ENCODE peak calls at places on chromosomes 2 and 18, in nine cellular contexts. H is neural progenitor cell, G is PC-9, E is mucosa of descending colon, S is thoracic aorta, B is uterus, A is transverse colon, Z is IMR-90, D is left ventricle myocardium inferior. Y is an unnamed sample. For H3K4me1, the result is how much of the 10 kb centered on the place peaks cover.

GRCh38 chr2:25115902-25116301 is 52.5 kb downstream of the POMC start:
- DNase-seq in S (no peak), B (no peak), H (no peak), E (no peak), D (no peak), A (no peak), G (no peak), Z (peak), Y (no peak)

GRCh38 chr18:21740474-21740723 is 193 bp upstream of the MIB1 start:
- DNase-seq in S (no peak), D (peak), A (peak), Z (peak), H (no peak), E (peak), G (peak), B (peak), Y (peak)

GRCh38 chr2:25042321-25043240 is 705 bp downstream of the EFR3B start:
- DNase-seq in S (no peak), Z (peak), E (peak), D (peak), B (no peak), H (peak), A (peak), G (peak), Y (peak)

GRCh38 chr18:68314403-68314802 is 400.5 kb downstream of the TMX3 start:
- DNase-seq in G (no peak), D (no peak), B (no peak), S (no peak), A (no peak), Z (peak), E (no peak), H (no peak), Y (no peak)

GRCh38 chr18:33677891-33678290 is 99.9 kb downstream of the ASXL3 start:
- DNase-seq in S (no peak), H (no peak), E (no peak), D (no peak), A (no peak), Z (no peak), B (no peak), G (no peak), Y (no peak)

GRCh38 chr2:164514491-164514890 is 106.8 kb downstream of the GRB14 start:
- DNase-seq in G (peak), A (no peak), D (no peak), B (no peak), E (no peak), S (no peak), H (no peak), Z (no peak), Y (no peak)

GRCh38 chr2:7880561-7880960 is 801.3 kb upstream of the ID2 start:
- DNase-seq in Z (no peak), H (no peak), S (no peak), G (no peak), A (no peak), D (no peak), B (no peak), E (no peak), Y (no peak)

GRCh38 chr18:51437280-51438271 is 240.1 kb upstream of the MEX3C start:
- DNase-seq in Z (no peak), E (no peak), A (no peak), B (no peak), G (no peak), S (no peak), D (no peak), H (no peak), Y (no peak)

GRCh38 chr2:221518201-221518936 is 53.7 kb downstream of the EPHA4 start:
- DNase-seq in G (peak), D (no peak), S (no peak), H (no peak), B (peak), E (peak), Z (peak), A (no peak), Y (no peak)

GRCh38 chr2:230721712-230722111 is 9.1 kb downstream of the CAB39 start:
- DNase-seq in G (no peak), E (no peak), B (no peak), Z (no peak), H (no peak), S (no peak), D (no peak), A (no peak), Y (no peak)

GRCh38 chr18:41444943-41445342 is 510.1 kb upstream of the PIK3C3 start:
- DNase-seq in B (no peak), S (no peak), Z (no peak), E (no peak), G (no peak), D (no peak), H (no peak), A (no peak), Y (no peak)

GRCh38 chr2:46510596-46511177 is 31.3 kb downstream of the TMEM247 start:
- DNase-seq in G (no peak), Z (no peak), S (no peak), E (no peak), D (no peak), B (no peak), A (no peak), H (no peak), Y (no peak)

GRCh38 chr2:46508312-46508711 is 28.9 kb downstream of the TMEM247 start:
- DNase-seq in A (no peak), E (no peak), Z (no peak), H (no peak), B (no peak), D (no peak), S (no peak), G (no peak), Y (no peak)

GRCh38 chr2:46509804-46510203 is 30.4 kb downstream of the TMEM247 start:
- DNase-seq in S (no peak), D (no peak), A (no peak), B (no peak), H (no peak), Z (no peak), E (no peak), G (no peak), Y (no peak)

GRCh38 chr2:46506131-46506706 is 26.9 kb downstream of the TMEM247 start:
- DNase-seq in B (no peak), Z (no peak), D (no peak), E (no peak), S (no peak), H (no peak), A (no peak), G (no peak), Y (no peak)

DNA sequence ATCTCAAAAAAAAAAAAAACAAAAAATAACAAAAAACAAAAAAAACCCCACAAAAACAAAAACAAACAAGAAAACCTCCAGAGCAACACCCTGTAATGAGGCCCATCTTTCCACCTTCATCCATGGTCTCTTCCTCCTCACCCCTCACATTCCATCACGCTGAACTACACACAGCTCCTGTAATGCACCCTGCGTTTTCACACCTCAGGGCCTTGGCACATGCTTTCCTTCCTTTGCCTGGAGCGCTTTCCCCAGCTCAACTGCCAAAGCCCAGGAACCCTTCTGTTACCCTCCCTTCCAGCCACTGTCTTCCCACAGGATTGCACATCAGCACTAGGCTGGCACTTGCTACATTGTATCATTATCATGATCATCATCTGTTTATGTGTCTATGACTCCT is 29.4 kb downstream of the TMEM247 start:
- DNase-seq in G (no peak), E (no peak), B (no peak), S (no peak), D (no peak), A (no peak), H (no peak), Z (no peak), Y (no peak)
- TF ChIP-seq CTCF in G (no peak), E (no peak), B (no peak), S (no peak), D (no peak), A (no peak), H (no peak), Z (no peak), Y (no peak)

GRCh38 chr2:200699310-200699709 is 112.4 kb upstream of the BZW1 start:
- DNase-seq in G (no peak), Z (no peak), H (no peak), D (no peak), S (no peak), A (no peak), E (no peak), B (no peak), Y (no peak)
- H3K4me3 ChIP-seq in G (no peak), Z (no peak), H (no peak), D (no peak), S (no peak), A (no peak), E (no peak), B (no peak), Y (no peak)

DNA sequence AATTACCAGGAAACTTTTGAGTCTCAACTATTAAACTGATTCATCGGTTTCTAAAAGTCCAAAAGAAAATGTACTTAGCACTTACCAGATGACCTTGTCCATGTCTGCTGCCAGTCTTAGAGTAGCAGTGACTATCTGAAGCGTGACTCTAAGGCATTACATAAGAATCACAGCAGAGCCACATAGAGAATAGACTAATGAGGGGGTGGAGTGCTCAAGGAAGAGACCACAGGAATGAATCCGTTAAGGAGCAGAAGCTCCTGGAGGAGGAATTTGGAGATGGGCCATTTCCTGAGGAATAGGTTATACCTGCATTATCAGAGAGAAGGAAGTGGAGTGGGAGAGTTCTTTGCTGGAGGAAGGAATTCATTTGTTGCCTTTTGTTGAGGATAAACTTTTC is 116.0 kb downstream of the MAP3K20 start:
- DNase-seq in S (no peak), D (no peak), G (peak), Z (peak), H (peak), A (no peak), B (no peak), E (no peak), Y (no peak)
- H3K4me1 ChIP-seq in S (under half), D (half or more), G (under half), Z (under half), H (under half), A (under half), B (under half), E (under half), Y (under half)

DNA sequence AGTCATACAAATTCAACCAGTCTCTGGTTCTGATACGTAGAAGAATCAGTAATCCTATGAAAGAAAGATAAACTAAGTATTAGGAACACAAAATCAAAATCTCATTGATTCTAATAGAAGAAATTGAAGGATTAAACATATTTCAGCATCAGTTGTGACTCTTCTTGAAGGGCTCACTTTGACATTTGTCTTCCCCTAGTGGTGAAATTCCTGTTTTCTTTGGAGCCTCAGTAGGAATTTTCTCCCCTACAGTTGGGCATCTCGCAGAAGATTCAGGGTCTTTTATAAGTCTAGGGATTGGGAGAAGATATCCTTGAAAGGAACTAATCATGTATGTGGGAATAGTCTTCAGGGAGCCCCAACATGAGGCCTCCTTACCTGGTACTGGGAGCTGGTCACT is 2.8 kb upstream of the CRYGB start:
- DNase-seq in D (no peak), S (no peak), A (no peak), B (no peak), G (no peak), E (no peak), Z (no peak), H (no peak), Y (no peak)
- TF ChIP-seq CTCF in D (no peak), S (no peak), A (no peak), B (no peak), G (no peak), E (no peak), Z (no peak), H (peak), Y (no peak)

DNA sequence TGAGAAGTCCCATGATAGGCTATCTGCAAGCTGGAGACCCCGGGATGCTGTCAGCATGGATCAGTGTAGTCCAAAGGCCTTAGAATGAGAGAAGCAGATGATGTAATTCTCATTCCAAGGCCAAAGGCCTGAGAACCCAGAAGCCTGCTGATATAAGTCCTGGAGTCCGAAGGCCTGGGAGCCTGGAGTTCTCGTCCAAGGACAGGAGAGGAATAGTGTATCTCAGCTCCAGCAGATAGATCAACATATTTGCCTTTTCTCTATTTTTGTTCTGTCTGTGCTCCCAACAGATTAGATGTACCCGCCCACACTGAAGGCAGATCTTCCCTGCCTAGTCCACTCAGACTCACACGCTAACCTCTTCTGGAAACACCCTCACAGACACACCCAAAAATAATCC is 454.9 kb upstream of the CHAC2 start:
- DNase-seq in Z (no peak), G (no peak), B (no peak), E (no peak), D (no peak), H (no peak), A (no peak), S (no peak), Y (no peak)
- H3K4me3 ChIP-seq in Z (no peak), G (no peak), B (no peak), E (no peak), D (no peak), H (no peak), A (no peak), S (no peak), Y (no peak)

GRCh38 chr2:127076924-127077323 is 30.0 kb downstream of the BIN1 start:
- DNase-seq in D (no peak), H (no peak), G (no peak), E (no peak), Z (no peak), B (no peak), S (no peak), A (no peak), Y (no peak)

GRCh38 chr2:127074936-127075335 is 32.0 kb downstream of the BIN1 start:
- DNase-seq in A (no peak), E (no peak), Z (no peak), S (no peak), B (no peak), H (no peak), D (no peak), G (no peak), Y (no peak)

GRCh38 chr2:127076290-127076689 is 30.7 kb downstream of the BIN1 start:
- DNase-seq in G (no peak), A (no peak), S (no peak), D (no peak), Z (no peak), E (no peak), B (no peak), H (no peak), Y (no peak)

GRCh38 chr2:127074358-127074757 is 32.6 kb downstream of the BIN1 start:
- DNase-seq in A (no peak), G (no peak), E (no peak), S (no peak), B (no peak), Z (no peak), H (no peak), D (no peak), Y (no peak)

GRCh38 chr2:127075821-127076220 is 31.1 kb downstream of the BIN1 start:
- DNase-seq in Z (no peak), G (no peak), H (no peak), D (no peak), A (no peak), S (no peak), E (no peak), B (no peak), Y (no peak)
- H3K4me1 ChIP-seq in Z (under half), G (under half), H (under half), D (under half), A (under half), S (under half), E (under half), B (under half), Y (under half)

Y was measured in left lung.